ENCODE peak calls at places on chromosome 5, in five cellular contexts. Q is activated CD4-positive, alpha-beta T cell treated with anti-CD3 and anti-CD28 coated beads, Interleukin-2, amount 50 U/mL, for 1 hour; S is Right ventricle myocardium superior; X is posterior vena cava; J is renal cortical epithelial cell. E is an unnamed sample.

GRCh38 chr5:57887851-57888621 is 405.4 kb upstream of the ACTBL2 start:
- DNase-seq in Q (no peak), S (no peak), X (no peak), J (peak), E (no peak)

GRCh38 chr5:149999866-150000260 is 591 bp downstream of the TIGD6 start:
- DNase-seq in Q (no peak), S (no peak), X (no peak), J (peak), E (no peak)

GRCh38 chr5:168165221-168165965 is 126.1 kb upstream of the WWC1 start:
- DNase-seq in Q (no peak), S (no peak), X (no peak), J (peak), E (no peak)

GRCh38 chr5:153711755-153712154 is 221.3 kb downstream of the GRIA1 start:
- DNase-seq in Q (no peak), S (no peak), X (no peak), J (no peak), E (no peak)

GRCh38 chr5:136023935-136024645 is 4.7 kb upstream of the TGFBI start:
- DNase-seq in Q (no peak), S (no peak), X (no peak), J (peak), E (no peak)

GRCh38 chr5:136984772-136985455 is 514.2 kb downstream of the SPOCK1 start:
- DNase-seq in Q (no peak), S (peak), X (no peak), J (peak), E (no peak)

GRCh38 chr5:25858019-25858418 is 1180.4 kb downstream of the CDH9 start:
- DNase-seq in Q (no peak), S (no peak), X (no peak), J (no peak), E (no peak)

GRCh38 chr5:91225848-91226686 is 157.1 kb downstream of the ARRDC3 start:
- DNase-seq in Q (peak), S (no peak), X (no peak), J (peak), E (no peak)

GRCh38 chr5:32709789-32710334 is 1.3 kb upstream of the NPR3 start:
- DNase-seq in Q (peak), S (peak), X (peak), J (peak), E (peak)

GRCh38 chr5:130642461-130642860 is 522.6 kb downstream of the HINT1 start:
- DNase-seq in Q (no peak), S (no peak), X (no peak), J (no peak), E (no peak)

GRCh38 chr5:156497816-156498215 is 170.9 kb downstream of the SGCD start:
- DNase-seq in Q (no peak), S (no peak), X (no peak), J (peak), E (no peak)

GRCh38 chr5:151477106-151477505 is 29.7 kb downstream of the SLC36A1 start:
- DNase-seq in Q (no peak), S (no peak), X (no peak), J (no peak), E (no peak)

GRCh38 chr5:80153586-80154126 is 102.2 kb downstream of the SERINC5 start:
- DNase-seq in Q (peak), S (no peak), X (no peak), J (no peak), E (no peak)

GRCh38 chr5:43750809-43751208 is 147.8 kb downstream of the NNT start:
- DNase-seq in Q (no peak), S (no peak), X (no peak), J (no peak), E (no peak)

GRCh38 chr5:81971086-81971693 is 633 bp upstream of the ATG10 start:
- DNase-seq in Q (no peak), S (no peak), X (no peak), J (peak), E (no peak)

GRCh38 chr5:169641253-169641652 is 4.2 kb downstream of the DOCK2 start:
- DNase-seq in Q (no peak), S (no peak), X (no peak), J (peak), E (no peak)

GRCh38 chr5:178793156-178793555 is 62.7 kb upstream of the ZNF354A start:
- DNase-seq in Q (no peak), S (no peak), X (peak), J (no peak), E (no peak)

GRCh38 chr5:139671096-139671841 is 23.1 kb downstream of the CXXC5 start:
- DNase-seq in Q (no peak), S (no peak), X (no peak), J (no peak), E (no peak)

GRCh38 chr5:127813633-127814171 is 110.5 kb downstream of the CCDC192 start:
- DNase-seq in Q (no peak), S (no peak), X (no peak), J (peak), E (no peak)

E was measured in Right ventricle myocardium inferior.